ENCODE peak calls at places on chromosome 1, in nine cellular contexts. One of them, this sample, is unnamed.

GRCh38 chr1:107529511-107530149 is 388.8 kb downstream of the NTNG1 start:
- DNase-seq in amniotic epithelial cell: no peak
- DNase-seq in AG08395: peak; percentile 74
- DNase-seq in substantia nigra: peak; percentile 7
- DNase-seq in stomach: no peak
- DNase-seq in H9: peak; percentile 37
- DNase-seq in nucleus accumbens: peak; percentile 2
- DNase-seq in GM12865: peak; percentile 72
- DNase-seq in T-helper 1 cell: no peak
- DNase-seq in this sample: peak; percentile 57

GRCh38 chr1:181351740-181352139 is 131.6 kb upstream of the CACNA1E start:
- DNase-seq in amniotic epithelial cell: no peak
- DNase-seq in AG08395: no peak
- DNase-seq in substantia nigra: no peak
- DNase-seq in stomach: no peak
- DNase-seq in H9: no peak
- DNase-seq in nucleus accumbens: no peak
- DNase-seq in GM12865: no peak
- DNase-seq in T-helper 1 cell: no peak
- DNase-seq in this sample: no peak

GRCh38 chr1:181095260-181095659 is 6.8 kb downstream of the IER5 start:
- DNase-seq in amniotic epithelial cell: no peak
- DNase-seq in AG08395: no peak
- DNase-seq in substantia nigra: no peak
- DNase-seq in stomach: no peak
- DNase-seq in H9: no peak
- DNase-seq in nucleus accumbens: no peak
- DNase-seq in GM12865: no peak
- DNase-seq in T-helper 1 cell: no peak
- DNase-seq in this sample: no peak

GRCh38 chr1:197269053-197269452 is 1.0 kb downstream of the CRB1 start:
- DNase-seq in amniotic epithelial cell: no peak
- DNase-seq in AG08395: no peak
- DNase-seq in substantia nigra: peak; percentile 38
- DNase-seq in stomach: no peak
- DNase-seq in H9: no peak
- DNase-seq in nucleus accumbens: peak; percentile 48
- DNase-seq in GM12865: no peak
- DNase-seq in T-helper 1 cell: no peak
- DNase-seq in this sample: peak; percentile 73

GRCh38 chr1:11873954-11874562 is 15.3 kb upstream of the NPPB start:
- DNase-seq in amniotic epithelial cell: no peak
- DNase-seq in AG08395: no peak
- DNase-seq in substantia nigra: no peak
- DNase-seq in stomach: no peak
- DNase-seq in H9: no peak
- DNase-seq in nucleus accumbens: no peak
- DNase-seq in GM12865: no peak
- DNase-seq in T-helper 1 cell: no peak
- DNase-seq in this sample: no peak

GRCh38 chr1:200973937-200974657 is 49.4 kb downstream of the KIF21B start:
- DNase-seq in amniotic epithelial cell: no peak
- DNase-seq in AG08395: no peak
- DNase-seq in substantia nigra: no peak
- DNase-seq in stomach: no peak
- DNase-seq in H9: no peak
- DNase-seq in nucleus accumbens: no peak
- DNase-seq in GM12865: no peak
- DNase-seq in T-helper 1 cell: no peak
- DNase-seq in this sample: no peak

GRCh38 chr1:188237573-188238353 is 1409.0 kb downstream of the PLA2G4A start:
- DNase-seq in amniotic epithelial cell: peak; percentile 56
- DNase-seq in AG08395: no peak
- DNase-seq in substantia nigra: no peak
- DNase-seq in stomach: no peak
- DNase-seq in H9: no peak
- DNase-seq in nucleus accumbens: no peak
- DNase-seq in GM12865: peak; percentile 3
- DNase-seq in T-helper 1 cell: no peak
- DNase-seq in this sample: no peak

GRCh38 chr1:155038602-155039307 is 5.1 kb downstream of the DCST1 start:
- DNase-seq in amniotic epithelial cell: peak; percentile 84
- DNase-seq in AG08395: peak; percentile 41
- DNase-seq in substantia nigra: no peak
- DNase-seq in stomach: peak; percentile 61
- DNase-seq in H9: no peak
- DNase-seq in nucleus accumbens: no peak
- DNase-seq in GM12865: no peak
- DNase-seq in T-helper 1 cell: no peak
- DNase-seq in this sample: no peak

GRCh38 chr1:116855788-116856187 is 53.9 kb upstream of the PTGFRN start:
- DNase-seq in amniotic epithelial cell: no peak
- DNase-seq in AG08395: peak; percentile 77
- DNase-seq in substantia nigra: no peak
- DNase-seq in stomach: no peak
- DNase-seq in H9: no peak
- DNase-seq in nucleus accumbens: no peak
- DNase-seq in GM12865: no peak
- DNase-seq in T-helper 1 cell: no peak
- DNase-seq in this sample: no peak

GRCh38 chr1:234881893-234882771 is 246.5 kb downstream of the TOMM20 start:
- DNase-seq in amniotic epithelial cell: no peak
- DNase-seq in AG08395: no peak
- DNase-seq in substantia nigra: no peak
- DNase-seq in stomach: no peak
- DNase-seq in H9: no peak
- DNase-seq in nucleus accumbens: no peak
- DNase-seq in GM12865: peak; percentile 74
- DNase-seq in T-helper 1 cell: no peak
- DNase-seq in this sample: no peak

GRCh38 chr1:15158506-15159165 is 5.1 kb downstream of the TMEM51 start:
- DNase-seq in amniotic epithelial cell: peak; percentile 97
- DNase-seq in AG08395: peak; percentile 22
- DNase-seq in substantia nigra: no peak
- DNase-seq in stomach: no peak
- DNase-seq in H9: no peak
- DNase-seq in nucleus accumbens: no peak
- DNase-seq in GM12865: no peak
- DNase-seq in T-helper 1 cell: no peak
- DNase-seq in this sample: no peak

GRCh38 chr1:36448530-36449051 is 1.7 kb downstream of the OSCP1 start:
- DNase-seq in amniotic epithelial cell: no peak
- DNase-seq in AG08395: no peak
- DNase-seq in substantia nigra: no peak
- DNase-seq in stomach: no peak
- DNase-seq in H9: no peak
- DNase-seq in nucleus accumbens: no peak
- DNase-seq in GM12865: no peak
- DNase-seq in T-helper 1 cell: no peak
- DNase-seq in this sample: peak; percentile 66

GRCh38 chr1:230458509-230458908 is 32.4 kb upstream of the PGBD5 start:
- DNase-seq in amniotic epithelial cell: peak; percentile 1
- DNase-seq in AG08395: no peak
- DNase-seq in substantia nigra: no peak
- DNase-seq in stomach: no peak
- DNase-seq in H9: no peak
- DNase-seq in nucleus accumbens: no peak
- DNase-seq in GM12865: no peak
- DNase-seq in T-helper 1 cell: no peak
- DNase-seq in this sample: no peak

GRCh38 chr1:43439121-43439581 is 14.6 kb downstream of the HYI start:
- DNase-seq in amniotic epithelial cell: no peak
- DNase-seq in AG08395: no peak
- DNase-seq in substantia nigra: no peak
- DNase-seq in stomach: peak; percentile 14
- DNase-seq in H9: no peak
- DNase-seq in nucleus accumbens: no peak
- DNase-seq in GM12865: no peak
- DNase-seq in T-helper 1 cell: no peak
- DNase-seq in this sample: no peak

GRCh38 chr1:33872681-33873080 is 8.8 kb downstream of the HMGB4 start:
- DNase-seq in amniotic epithelial cell: no peak
- DNase-seq in AG08395: peak; percentile 39
- DNase-seq in substantia nigra: no peak
- DNase-seq in stomach: no peak
- DNase-seq in H9: no peak
- DNase-seq in nucleus accumbens: no peak
- DNase-seq in GM12865: no peak
- DNase-seq in T-helper 1 cell: no peak
- DNase-seq in this sample: no peak

GRCh38 chr1:100075773-100076172 is 57.0 kb downstream of the SASS6 start:
- DNase-seq in amniotic epithelial cell: peak; percentile 13
- DNase-seq in AG08395: no peak
- DNase-seq in substantia nigra: no peak
- DNase-seq in stomach: no peak
- DNase-seq in H9: no peak
- DNase-seq in nucleus accumbens: no peak
- DNase-seq in GM12865: peak; percentile 87
- DNase-seq in T-helper 1 cell: no peak
- DNase-seq in this sample: no peak

GRCh38 chr1:227315500-227316346 is 2.6 kb downstream of the CDC42BPA start:
- DNase-seq in amniotic epithelial cell: peak; percentile 78
- DNase-seq in AG08395: peak; percentile 42
- DNase-seq in substantia nigra: no peak
- DNase-seq in stomach: peak; percentile 33
- DNase-seq in H9: no peak
- DNase-seq in nucleus accumbens: no peak
- DNase-seq in GM12865: no peak
- DNase-seq in T-helper 1 cell: no peak
- DNase-seq in this sample: peak; percentile 86

This sample was measured in OCI-M1.